ENCODE peak calls at places on chromosome 19, in seven cellular contexts. One of them, this sample, is unnamed. For H3K36me3 and H3K9me3, the result is how much of the 10 kb centered on the place peaks cover.

GRCh38 chr19:21202865-21203494 is 61.1 kb downstream of the ZNF431 start:
- DNase-seq in psoas muscle: no peak
- DNase-seq in pancreas: peak
- DNase-seq in upper lobe of right lung: no peak
- DNase-seq in Caco-2: no peak
- DNase-seq in IMR-90: peak
- DNase-seq in DND-41: peak
- DNase-seq in this sample: peak

GRCh38 chr19:1249298-1249989 is 1.1 kb downstream of the MIDN start:
- DNase-seq in psoas muscle: peak
- DNase-seq in pancreas: peak
- DNase-seq in upper lobe of right lung: peak
- DNase-seq in Caco-2: peak
- DNase-seq in IMR-90: peak
- DNase-seq in DND-41: peak
- DNase-seq in this sample: peak

GRCh38 chr19:17450264-17451075 is 2.0 kb upstream of the TMEM221 start:
- DNase-seq in psoas muscle: no peak
- DNase-seq in pancreas: no peak
- DNase-seq in upper lobe of right lung: no peak
- DNase-seq in Caco-2: peak
- DNase-seq in IMR-90: no peak
- DNase-seq in DND-41: peak
- DNase-seq in this sample: no peak

GRCh38 chr19:56112313-56112709 is 8.8 kb downstream of the ZNF787 start:
- DNase-seq in psoas muscle: no peak
- DNase-seq in pancreas: no peak
- DNase-seq in upper lobe of right lung: no peak
- DNase-seq in Caco-2: no peak
- DNase-seq in IMR-90: no peak
- DNase-seq in DND-41: no peak
- DNase-seq in this sample: no peak

GRCh38 chr19:5823579-5824281 is 15.8 kb downstream of the FUT6 start:
- DNase-seq in psoas muscle: no peak
- DNase-seq in pancreas: peak
- DNase-seq in upper lobe of right lung: peak
- DNase-seq in Caco-2: peak
- DNase-seq in IMR-90: no peak
- DNase-seq in DND-41: no peak
- DNase-seq in this sample: peak

GRCh38 chr19:1747285-1748114 is 5.8 kb upstream of the ONECUT3 start:
- DNase-seq in psoas muscle: no peak
- DNase-seq in pancreas: peak
- DNase-seq in upper lobe of right lung: no peak
- DNase-seq in Caco-2: peak
- DNase-seq in IMR-90: peak
- DNase-seq in DND-41: no peak
- DNase-seq in this sample: no peak

GRCh38 chr19:38337360-38337653 is 1.7 kb downstream of the CATSPERG start:
- DNase-seq in psoas muscle: no peak
- DNase-seq in pancreas: no peak
- DNase-seq in upper lobe of right lung: no peak
- DNase-seq in Caco-2: no peak
- DNase-seq in IMR-90: no peak
- DNase-seq in DND-41: no peak
- DNase-seq in this sample: no peak

GRCh38 chr19:56091751-56092546 is 29.1 kb downstream of the ZNF787 start:
- DNase-seq in psoas muscle: no peak
- DNase-seq in pancreas: no peak
- DNase-seq in upper lobe of right lung: no peak
- DNase-seq in Caco-2: no peak
- DNase-seq in IMR-90: no peak
- DNase-seq in DND-41: no peak
- DNase-seq in this sample: no peak

GRCh38 chr19:4636151-4636717 is 3.1 kb upstream of the TNFAIP8L1 start:
- DNase-seq in psoas muscle: peak
- DNase-seq in pancreas: peak
- DNase-seq in upper lobe of right lung: peak
- DNase-seq in Caco-2: peak
- DNase-seq in IMR-90: peak
- DNase-seq in DND-41: peak
- DNase-seq in this sample: peak

GRCh38 chr19:56837492-56837891 is 3.0 kb downstream of the PEG3 start:
- DNase-seq in psoas muscle: peak
- DNase-seq in pancreas: peak
- DNase-seq in upper lobe of right lung: peak
- DNase-seq in Caco-2: no peak
- DNase-seq in IMR-90: no peak
- DNase-seq in DND-41: no peak
- DNase-seq in this sample: no peak

GRCh38 chr19:31981545-31981944 is 363.9 kb upstream of the ZNF507 start:
- DNase-seq in psoas muscle: no peak
- DNase-seq in pancreas: no peak
- DNase-seq in upper lobe of right lung: no peak
- DNase-seq in Caco-2: no peak
- DNase-seq in IMR-90: no peak
- DNase-seq in DND-41: no peak
- DNase-seq in this sample: no peak

GRCh38 chr19:52369463-52370340 is at the start of gene ZNF880:
- DNase-seq in psoas muscle: peak
- DNase-seq in pancreas: peak
- DNase-seq in upper lobe of right lung: peak
- DNase-seq in Caco-2: peak
- DNase-seq in IMR-90: peak
- DNase-seq in DND-41: no peak
- DNase-seq in this sample: no peak

GRCh38 chr19:36101550-36102327 is 9.2 kb upstream of the OVOL3 start:
- DNase-seq in psoas muscle: no peak
- DNase-seq in pancreas: no peak
- DNase-seq in upper lobe of right lung: no peak
- DNase-seq in Caco-2: no peak
- DNase-seq in IMR-90: no peak
- DNase-seq in DND-41: no peak
- DNase-seq in this sample: no peak
- H3K36me3 ChIP-seq in psoas muscle: under half
- H3K36me3 ChIP-seq in pancreas: under half
- H3K36me3 ChIP-seq in upper lobe of right lung: under half
- H3K36me3 ChIP-seq in Caco-2: under half
- H3K36me3 ChIP-seq in IMR-90: under half
- H3K36me3 ChIP-seq in DND-41: half or more
- H3K36me3 ChIP-seq in this sample: half or more

GRCh38 chr19:46080561-46080960 is 39.8 kb upstream of the IGFL4 start:
- DNase-seq in psoas muscle: no peak
- DNase-seq in pancreas: no peak
- DNase-seq in upper lobe of right lung: no peak
- DNase-seq in Caco-2: no peak
- DNase-seq in IMR-90: peak
- DNase-seq in DND-41: no peak
- DNase-seq in this sample: no peak
- H3K4me3 ChIP-seq in psoas muscle: no peak
- H3K4me3 ChIP-seq in pancreas: no peak
- H3K4me3 ChIP-seq in upper lobe of right lung: no peak
- H3K4me3 ChIP-seq in Caco-2: no peak
- H3K4me3 ChIP-seq in IMR-90: no peak
- H3K4me3 ChIP-seq in DND-41: no peak
- H3K4me3 ChIP-seq in this sample: no peak

GRCh38 chr19:29550896-29551295 is 25.1 kb downstream of the VSTM2B start:
- DNase-seq in psoas muscle: no peak
- DNase-seq in pancreas: no peak
- DNase-seq in upper lobe of right lung: peak
- DNase-seq in Caco-2: no peak
- DNase-seq in IMR-90: no peak
- DNase-seq in DND-41: no peak
- DNase-seq in this sample: no peak
- H3K9me3 ChIP-seq in psoas muscle: under half
- H3K9me3 ChIP-seq in pancreas: under half
- H3K9me3 ChIP-seq in upper lobe of right lung: under half
- H3K9me3 ChIP-seq in Caco-2: under half
- H3K9me3 ChIP-seq in IMR-90: under half
- H3K9me3 ChIP-seq in DND-41: under half
- H3K9me3 ChIP-seq in this sample: under half

DNA sequence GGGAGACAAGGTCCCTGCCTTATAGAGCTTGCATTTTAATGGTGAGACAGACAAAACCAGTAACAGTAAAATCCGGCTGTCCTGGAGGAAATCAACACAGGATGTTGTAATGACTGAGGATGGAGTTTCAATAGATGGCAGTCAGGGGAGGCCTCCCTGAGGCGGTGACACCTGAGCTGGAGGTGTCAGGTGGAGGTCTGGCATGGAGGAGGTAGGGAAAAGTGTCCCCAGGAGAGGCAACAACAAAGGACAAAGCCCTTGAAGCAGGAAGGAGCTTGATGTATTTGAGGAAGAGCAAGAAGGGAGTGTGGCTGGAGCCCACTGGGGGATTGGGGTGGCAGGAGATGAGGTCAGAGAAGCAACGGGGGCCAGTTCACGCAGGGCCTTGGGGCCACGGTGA is 7.8 kb downstream of the GRIN2D start:
- DNase-seq in psoas muscle: no peak
- DNase-seq in pancreas: no peak
- DNase-seq in upper lobe of right lung: no peak
- DNase-seq in Caco-2: no peak
- DNase-seq in IMR-90: no peak
- DNase-seq in DND-41: no peak
- DNase-seq in this sample: no peak
- H3K36me3 ChIP-seq in psoas muscle: under half
- H3K36me3 ChIP-seq in pancreas: under half
- H3K36me3 ChIP-seq in upper lobe of right lung: under half
- H3K36me3 ChIP-seq in Caco-2: under half
- H3K36me3 ChIP-seq in IMR-90: under half
- H3K36me3 ChIP-seq in DND-41: under half
- H3K36me3 ChIP-seq in this sample: under half

GRCh38 chr19:15550847-15551182 is 42.5 kb downstream of the CYP4F22 start:
- DNase-seq in psoas muscle: no peak
- DNase-seq in pancreas: no peak
- DNase-seq in upper lobe of right lung: no peak
- DNase-seq in Caco-2: no peak
- DNase-seq in IMR-90: no peak
- DNase-seq in DND-41: no peak
- DNase-seq in this sample: no peak
- H3K4me3 ChIP-seq in psoas muscle: peak
- H3K4me3 ChIP-seq in pancreas: peak
- H3K4me3 ChIP-seq in upper lobe of right lung: peak
- H3K4me3 ChIP-seq in Caco-2: no peak
- H3K4me3 ChIP-seq in IMR-90: no peak
- H3K4me3 ChIP-seq in DND-41: no peak
- H3K4me3 ChIP-seq in this sample: peak

DNA sequence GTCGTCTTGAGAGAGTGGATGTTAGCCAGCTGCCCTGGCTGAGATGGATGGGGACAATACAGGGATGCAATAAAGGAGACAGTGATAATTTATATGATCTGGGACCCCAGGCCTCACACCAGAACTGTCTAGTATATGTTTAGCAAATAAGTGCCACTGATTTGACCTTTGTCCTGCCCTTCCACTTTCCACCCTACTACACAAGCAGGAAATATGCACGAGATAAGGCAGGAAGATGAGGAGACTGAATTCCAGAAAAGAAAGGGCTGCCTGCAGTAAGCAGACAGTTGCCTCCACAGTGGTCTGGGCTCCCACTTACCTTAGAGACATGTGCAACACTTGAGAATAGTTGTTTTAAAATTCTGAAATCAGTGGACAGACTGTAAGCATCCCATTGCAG is 80.2 kb upstream of the ZNF91 start:
- DNase-seq in psoas muscle: no peak
- DNase-seq in pancreas: no peak
- DNase-seq in upper lobe of right lung: no peak
- DNase-seq in Caco-2: no peak
- DNase-seq in IMR-90: no peak
- DNase-seq in DND-41: no peak
- DNase-seq in this sample: no peak
- H3K9me3 ChIP-seq in psoas muscle: under half
- H3K9me3 ChIP-seq in pancreas: under half
- H3K9me3 ChIP-seq in upper lobe of right lung: under half
- H3K9me3 ChIP-seq in Caco-2: under half
- H3K9me3 ChIP-seq in IMR-90: under half
- H3K9me3 ChIP-seq in DND-41: under half
- H3K9me3 ChIP-seq in this sample: under half

GRCh38 chr19:10642473-10642872 is 11.7 kb upstream of the ILF3 start:
- DNase-seq in psoas muscle: no peak
- DNase-seq in pancreas: no peak
- DNase-seq in upper lobe of right lung: no peak
- DNase-seq in Caco-2: no peak
- DNase-seq in IMR-90: no peak
- DNase-seq in DND-41: no peak
- DNase-seq in this sample: no peak
- H3K36me3 ChIP-seq in psoas muscle: half or more
- H3K36me3 ChIP-seq in pancreas: under half
- H3K36me3 ChIP-seq in upper lobe of right lung: half or more
- H3K36me3 ChIP-seq in Caco-2: under half
- H3K36me3 ChIP-seq in IMR-90: under half
- H3K36me3 ChIP-seq in DND-41: under half
- H3K36me3 ChIP-seq in this sample: under half

GRCh38 chr19:18712981-18713380 is 29.5 kb downstream of the CRTC1 start:
- DNase-seq in psoas muscle: no peak
- DNase-seq in pancreas: no peak
- DNase-seq in upper lobe of right lung: no peak
- DNase-seq in Caco-2: no peak
- DNase-seq in IMR-90: peak
- DNase-seq in DND-41: no peak
- DNase-seq in this sample: no peak
- H3K4me3 ChIP-seq in psoas muscle: no peak
- H3K4me3 ChIP-seq in pancreas: no peak
- H3K4me3 ChIP-seq in upper lobe of right lung: no peak
- H3K4me3 ChIP-seq in Caco-2: no peak
- H3K4me3 ChIP-seq in IMR-90: no peak
- H3K4me3 ChIP-seq in DND-41: no peak
- H3K4me3 ChIP-seq in this sample: no peak

DNA sequence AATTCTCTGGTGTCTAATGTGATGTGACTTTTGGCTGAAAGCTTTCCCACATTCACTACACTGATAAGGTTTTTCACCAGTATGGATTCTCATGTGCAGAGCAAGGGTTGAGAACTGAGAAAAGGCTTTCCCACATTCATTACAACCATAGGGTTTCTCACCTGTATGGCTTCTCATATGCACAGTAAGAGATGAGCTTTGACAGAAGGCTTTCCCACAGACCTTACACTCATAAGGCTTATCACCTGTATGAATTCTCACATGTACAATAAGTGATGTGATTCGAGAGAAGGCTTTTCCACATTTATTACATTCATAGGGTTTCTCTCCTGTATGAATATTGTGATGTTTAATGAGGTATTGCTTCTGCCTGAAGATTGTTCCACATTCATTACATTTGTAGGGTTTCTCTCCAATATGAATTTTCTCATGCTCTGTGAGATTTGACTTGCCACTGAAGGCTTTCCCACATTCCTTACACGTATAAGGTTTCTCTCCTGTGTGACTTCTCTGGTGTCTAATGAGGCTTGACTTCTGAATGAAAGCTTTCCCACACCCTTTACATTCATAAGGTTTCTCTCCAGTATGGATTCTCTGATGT is 14.0 kb downstream of the ZNF260 start:
- DNase-seq in psoas muscle: no peak
- DNase-seq in pancreas: no peak
- DNase-seq in upper lobe of right lung: no peak
- DNase-seq in Caco-2: no peak
- DNase-seq in IMR-90: no peak
- DNase-seq in DND-41: no peak
- DNase-seq in this sample: no peak
- H3K9me3 ChIP-seq in psoas muscle: half or more
- H3K9me3 ChIP-seq in pancreas: under half
- H3K9me3 ChIP-seq in upper lobe of right lung: half or more
- H3K9me3 ChIP-seq in Caco-2: half or more
- H3K9me3 ChIP-seq in IMR-90: half or more
- H3K9me3 ChIP-seq in DND-41: half or more
- H3K9me3 ChIP-seq in this sample: under half